ENCODE peak calls at places on chromosomes 7 and 10, in five cellular contexts. One of them, this sample, is unnamed.

GRCh38 chr7:127207246-127207645 is 45.5 kb downstream of the GRM8 start:
- DNase-seq in GM12865: no peak
- DNase-seq in osteocyte: no peak
- DNase-seq in fibroblast of mammary gland: no peak
- DNase-seq in choroid plexus epithelial cell: no peak
- DNase-seq in this sample: no peak

GRCh38 chr10:112815238-112816032 is 134.6 kb upstream of the TCF7L2 start:
- DNase-seq in osteocyte: no peak
- DNase-seq in fibroblast of mammary gland: peak
- DNase-seq in GM12865: no peak
- DNase-seq in choroid plexus epithelial cell: peak
- DNase-seq in this sample: no peak

GRCh38 chr7:10874666-10875065 is 99.0 kb upstream of the PHF14 start:
- DNase-seq in fibroblast of mammary gland: no peak
- DNase-seq in choroid plexus epithelial cell: no peak
- DNase-seq in osteocyte: no peak
- DNase-seq in GM12865: no peak
- DNase-seq in this sample: no peak

GRCh38 chr7:80614911-80615310 is 23.5 kb upstream of the CD36 start:
- DNase-seq in GM12865: no peak
- DNase-seq in fibroblast of mammary gland: peak
- DNase-seq in osteocyte: no peak
- DNase-seq in choroid plexus epithelial cell: peak
- DNase-seq in this sample: no peak

GRCh38 chr10:25017247-25017590 is 807 bp downstream of the THNSL1 start:
- DNase-seq in osteocyte: no peak
- DNase-seq in choroid plexus epithelial cell: peak
- DNase-seq in GM12865: no peak
- DNase-seq in fibroblast of mammary gland: no peak
- DNase-seq in this sample: no peak

GRCh38 chr10:3774018-3774813 is 10.8 kb downstream of the KLF6 start:
- DNase-seq in fibroblast of mammary gland: peak
- DNase-seq in GM12865: no peak
- DNase-seq in osteocyte: peak
- DNase-seq in choroid plexus epithelial cell: peak
- DNase-seq in this sample: no peak

GRCh38 chr10:76197293-76197692 is 765.9 kb downstream of the LRMDA start:
- DNase-seq in choroid plexus epithelial cell: no peak
- DNase-seq in osteocyte: no peak
- DNase-seq in GM12865: no peak
- DNase-seq in fibroblast of mammary gland: no peak
- DNase-seq in this sample: no peak

GRCh38 chr7:30041526-30042269 is 13.5 kb downstream of the PLEKHA8 start:
- DNase-seq in GM12865: no peak
- DNase-seq in fibroblast of mammary gland: no peak
- DNase-seq in choroid plexus epithelial cell: peak
- DNase-seq in osteocyte: no peak
- DNase-seq in this sample: no peak

GRCh38 chr10:78861456-78862327 is 207.1 kb upstream of the ZMIZ1 start:
- DNase-seq in choroid plexus epithelial cell: no peak
- DNase-seq in osteocyte: peak
- DNase-seq in fibroblast of mammary gland: no peak
- DNase-seq in GM12865: no peak
- DNase-seq in this sample: no peak

GRCh38 chr7:18455644-18456043 is 39.9 kb upstream of the HDAC9 start:
- DNase-seq in choroid plexus epithelial cell: no peak
- DNase-seq in osteocyte: no peak
- DNase-seq in GM12865: no peak
- DNase-seq in fibroblast of mammary gland: no peak
- DNase-seq in this sample: no peak

GRCh38 chr7:130366561-130366960 is 13.7 kb upstream of the CPA1 start:
- DNase-seq in choroid plexus epithelial cell: no peak
- DNase-seq in osteocyte: no peak
- DNase-seq in GM12865: no peak
- DNase-seq in fibroblast of mammary gland: no peak
- DNase-seq in this sample: no peak

GRCh38 chr10:69232736-69233135 is 12.6 kb downstream of the HKDC1 start:
- DNase-seq in fibroblast of mammary gland: no peak
- DNase-seq in osteocyte: no peak
- DNase-seq in GM12865: no peak
- DNase-seq in choroid plexus epithelial cell: no peak
- DNase-seq in this sample: no peak

GRCh38 chr7:108004220-108005142 is 1.5 kb upstream of the LAMB1 start:
- DNase-seq in GM12865: no peak
- DNase-seq in osteocyte: no peak
- DNase-seq in choroid plexus epithelial cell: peak
- DNase-seq in fibroblast of mammary gland: peak
- DNase-seq in this sample: no peak

GRCh38 chr7:23403970-23404369 is 66.3 kb downstream of the IGF2BP3 start:
- DNase-seq in osteocyte: no peak
- DNase-seq in choroid plexus epithelial cell: no peak
- DNase-seq in GM12865: no peak
- DNase-seq in fibroblast of mammary gland: no peak
- DNase-seq in this sample: no peak

GRCh38 chr7:105202561-105203130 is 186.1 kb downstream of the SRPK2 start:
- DNase-seq in fibroblast of mammary gland: no peak
- DNase-seq in osteocyte: no peak
- DNase-seq in GM12865: no peak
- DNase-seq in choroid plexus epithelial cell: no peak
- DNase-seq in this sample: no peak

GRCh38 chr7:6228865-6229264 is 43.6 kb downstream of the CYTH3 start:
- DNase-seq in GM12865: peak
- DNase-seq in fibroblast of mammary gland: peak
- DNase-seq in osteocyte: no peak
- DNase-seq in choroid plexus epithelial cell: peak
- DNase-seq in this sample: no peak

GRCh38 chr10:96910488-96911395 is 78.6 kb downstream of the LCOR start:
- DNase-seq in choroid plexus epithelial cell: peak
- DNase-seq in fibroblast of mammary gland: peak
- DNase-seq in GM12865: peak
- DNase-seq in osteocyte: no peak
- DNase-seq in this sample: peak

GRCh38 chr7:96426027-96426426 is 104.1 kb upstream of the SLC25A13 start:
- DNase-seq in fibroblast of mammary gland: peak
- DNase-seq in osteocyte: no peak
- DNase-seq in GM12865: no peak
- DNase-seq in choroid plexus epithelial cell: peak
- DNase-seq in this sample: no peak

GRCh38 chr10:34303022-34303421 is 512.1 kb downstream of the PARD3 start:
- DNase-seq in GM12865: no peak
- DNase-seq in fibroblast of mammary gland: no peak
- DNase-seq in osteocyte: no peak
- DNase-seq in choroid plexus epithelial cell: no peak
- DNase-seq in this sample: no peak

GRCh38 chr10:117409549-117410283 is 34.5 kb upstream of the PDZD8 start:
- DNase-seq in choroid plexus epithelial cell: no peak
- DNase-seq in GM12865: no peak
- DNase-seq in osteocyte: no peak
- DNase-seq in fibroblast of mammary gland: no peak
- DNase-seq in this sample: no peak

GRCh38 chr10:50395279-50395678 is 144.0 kb upstream of the ASAH2 start:
- DNase-seq in GM12865: no peak
- DNase-seq in fibroblast of mammary gland: peak
- DNase-seq in osteocyte: no peak
- DNase-seq in choroid plexus epithelial cell: peak
- DNase-seq in this sample: no peak

GRCh38 chr10:75428434-75429158 is 2.8 kb upstream of the LRMDA start:
- DNase-seq in choroid plexus epithelial cell: peak
- DNase-seq in GM12865: peak
- DNase-seq in osteocyte: no peak
- DNase-seq in fibroblast of mammary gland: peak
- DNase-seq in this sample: no peak

GRCh38 chr7:6186578-6186977 is 85.8 kb downstream of the CYTH3 start:
- DNase-seq in osteocyte: no peak
- DNase-seq in choroid plexus epithelial cell: no peak
- DNase-seq in fibroblast of mammary gland: no peak
- DNase-seq in GM12865: no peak
- DNase-seq in this sample: no peak

GRCh38 chr7:130943336-130943901 is 209.4 kb upstream of the KLF14 start:
- DNase-seq in choroid plexus epithelial cell: peak
- DNase-seq in osteocyte: no peak
- DNase-seq in fibroblast of mammary gland: peak
- DNase-seq in GM12865: no peak
- DNase-seq in this sample: no peak

GRCh38 chr7:131164025-131164899 is 163.4 kb upstream of the MKLN1 start:
- DNase-seq in GM12865: no peak
- DNase-seq in fibroblast of mammary gland: peak
- DNase-seq in choroid plexus epithelial cell: peak
- DNase-seq in osteocyte: no peak
- DNase-seq in this sample: no peak

GRCh38 chr7:138186951-138187351 is 110.7 kb downstream of the AKR1D1 start:
- DNase-seq in GM12865: no peak
- DNase-seq in fibroblast of mammary gland: no peak
- DNase-seq in osteocyte: no peak
- DNase-seq in choroid plexus epithelial cell: peak
- DNase-seq in this sample: peak

GRCh38 chr7:106731637-106732036 is 70.7 kb upstream of the CCDC71L start:
- DNase-seq in GM12865: no peak
- DNase-seq in choroid plexus epithelial cell: peak
- DNase-seq in fibroblast of mammary gland: no peak
- DNase-seq in osteocyte: no peak
- DNase-seq in this sample: no peak

GRCh38 chr7:27201231-27202017 is 1.5 kb upstream of the HOXA13 start:
- DNase-seq in choroid plexus epithelial cell: no peak
- DNase-seq in fibroblast of mammary gland: no peak
- DNase-seq in GM12865: no peak
- DNase-seq in osteocyte: no peak
- DNase-seq in this sample: no peak

GRCh38 chr10:67670401-67670800 is 25.6 kb downstream of the CTNNA3 start:
- DNase-seq in fibroblast of mammary gland: no peak
- DNase-seq in osteocyte: no peak
- DNase-seq in choroid plexus epithelial cell: no peak
- DNase-seq in GM12865: no peak
- DNase-seq in this sample: no peak

GRCh38 chr10:79274279-79275104 is 72.8 kb upstream of the PPIF start:
- DNase-seq in choroid plexus epithelial cell: no peak
- DNase-seq in fibroblast of mammary gland: peak
- DNase-seq in osteocyte: no peak
- DNase-seq in GM12865: no peak
- DNase-seq in this sample: no peak

GRCh38 chr7:155303039-155303593 is 5.4 kb downstream of the INSIG1 start:
- DNase-seq in choroid plexus epithelial cell: no peak
- DNase-seq in GM12865: no peak
- DNase-seq in fibroblast of mammary gland: no peak
- DNase-seq in osteocyte: no peak
- DNase-seq in this sample: no peak
- TF ChIP-seq CTCF in choroid plexus epithelial cell: no peak
- TF ChIP-seq CTCF in GM12865: no peak
- TF ChIP-seq CTCF in fibroblast of mammary gland: no peak
- TF ChIP-seq CTCF in osteocyte: no peak
- TF ChIP-seq CTCF in this sample: no peak

GRCh38 chr7:153193144-153193595 is 433.6 kb downstream of the ACTR3B start:
- DNase-seq in fibroblast of mammary gland: no peak
- DNase-seq in GM12865: peak
- DNase-seq in osteocyte: no peak
- DNase-seq in choroid plexus epithelial cell: no peak
- DNase-seq in this sample: peak
- TF ChIP-seq CTCF in fibroblast of mammary gland: no peak
- TF ChIP-seq CTCF in GM12865: peak
- TF ChIP-seq CTCF in osteocyte: no peak
- TF ChIP-seq CTCF in choroid plexus epithelial cell: peak
- TF ChIP-seq CTCF in this sample: peak

DNA sequence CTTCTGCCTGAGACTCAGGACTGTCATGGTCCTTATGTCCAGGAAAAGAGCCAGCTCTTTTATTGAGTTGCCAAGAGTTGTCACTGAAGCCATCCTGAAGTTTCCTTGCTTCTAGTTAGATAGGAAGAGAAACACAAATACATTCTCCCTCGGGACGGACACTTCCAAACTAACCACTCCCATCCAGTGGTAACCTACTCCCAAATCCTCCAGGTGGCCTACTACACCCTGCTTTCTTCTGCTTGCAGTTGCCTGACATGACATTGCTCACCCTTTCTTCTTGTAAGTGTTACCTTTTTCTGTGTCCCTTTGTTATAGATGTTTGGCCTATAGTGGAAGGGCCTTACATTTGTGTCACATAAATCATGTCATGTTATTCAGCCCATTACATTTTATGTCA is 346.8 kb downstream of the NRG3 start:
- DNase-seq in choroid plexus epithelial cell: no peak
- DNase-seq in osteocyte: no peak
- DNase-seq in GM12865: no peak
- DNase-seq in fibroblast of mammary gland: peak
- DNase-seq in this sample: no peak
- TF ChIP-seq CTCF in choroid plexus epithelial cell: no peak
- TF ChIP-seq CTCF in osteocyte: no peak
- TF ChIP-seq CTCF in GM12865: no peak
- TF ChIP-seq CTCF in fibroblast of mammary gland: no peak
- TF ChIP-seq CTCF in this sample: no peak

DNA sequence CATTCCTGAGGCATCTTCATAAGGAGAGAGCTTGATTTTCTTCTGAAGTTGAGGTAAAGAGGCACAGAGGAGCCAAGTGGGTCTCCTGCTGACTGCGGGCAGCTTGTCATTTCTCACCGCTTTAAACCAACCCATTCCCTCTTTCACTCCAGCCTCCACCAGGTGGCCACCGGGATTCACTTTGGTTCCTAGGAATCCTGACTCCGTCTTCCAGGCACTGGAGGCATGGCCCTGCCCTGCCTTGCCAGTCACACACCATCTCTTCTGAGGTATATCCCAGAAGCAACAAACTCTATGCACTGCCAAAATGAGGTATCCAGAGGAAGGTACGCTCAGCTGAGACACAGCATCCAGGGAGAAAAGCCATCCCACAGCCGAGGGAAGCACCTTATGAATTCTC is 280.8 kb downstream of the TNS3 start:
- DNase-seq in choroid plexus epithelial cell: no peak
- DNase-seq in GM12865: no peak
- DNase-seq in osteocyte: no peak
- DNase-seq in fibroblast of mammary gland: no peak
- DNase-seq in this sample: peak
- TF ChIP-seq CTCF in choroid plexus epithelial cell: peak
- TF ChIP-seq CTCF in GM12865: no peak
- TF ChIP-seq CTCF in osteocyte: peak
- TF ChIP-seq CTCF in fibroblast of mammary gland: no peak
- TF ChIP-seq CTCF in this sample: no peak

DNA sequence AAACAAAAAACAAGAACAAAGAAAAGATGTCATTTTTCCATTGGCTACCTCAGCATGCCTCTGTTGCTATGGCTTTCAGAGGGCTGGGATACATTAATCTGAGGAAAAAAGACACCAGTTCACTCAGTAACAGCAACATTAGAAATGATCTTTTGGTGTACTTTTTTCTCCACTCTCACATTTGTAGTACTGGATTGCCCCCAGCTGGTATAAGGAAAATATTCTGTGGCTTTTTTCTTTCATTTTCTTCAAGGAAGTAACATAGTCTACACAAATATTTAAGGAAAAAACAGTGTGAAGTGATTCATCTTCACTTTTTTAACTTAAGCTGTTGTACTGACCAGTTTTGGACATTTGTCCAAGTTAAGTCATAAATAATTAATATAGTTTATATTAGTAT is 482.3 kb downstream of the SORCS1 start:
- DNase-seq in fibroblast of mammary gland: no peak
- DNase-seq in osteocyte: no peak
- DNase-seq in choroid plexus epithelial cell: peak
- DNase-seq in GM12865: no peak
- DNase-seq in this sample: no peak
- TF ChIP-seq CTCF in fibroblast of mammary gland: no peak
- TF ChIP-seq CTCF in osteocyte: peak
- TF ChIP-seq CTCF in choroid plexus epithelial cell: peak
- TF ChIP-seq CTCF in GM12865: no peak
- TF ChIP-seq CTCF in this sample: no peak

GRCh38 chr10:43263551-43264323 is 3.1 kb downstream of the RASGEF1A start:
- DNase-seq in choroid plexus epithelial cell: no peak
- DNase-seq in fibroblast of mammary gland: no peak
- DNase-seq in osteocyte: peak
- DNase-seq in GM12865: no peak
- DNase-seq in this sample: no peak
- TF ChIP-seq CTCF in choroid plexus epithelial cell: peak
- TF ChIP-seq CTCF in fibroblast of mammary gland: no peak
- TF ChIP-seq CTCF in osteocyte: peak
- TF ChIP-seq CTCF in GM12865: no peak
- TF ChIP-seq CTCF in this sample: peak